ENCODE peak calls at places on chromosome 15, in four cellular contexts. C is iris pigment epithelial cell, V is H9, F is mucosa of gallbladder. K is an unnamed sample.

GRCh38 chr15:69074843-69075224 is 60.3 kb downstream of the NOX5 start:
- DNase-seq in F (no peak), C (peak), V (no peak), K (no peak)

GRCh38 chr15:34942363-34942762 is 27.2 kb downstream of the AQR start:
- DNase-seq in C (peak), V (no peak), F (no peak), K (no peak)

GRCh38 chr15:41331281-41331680 is 1.1 kb downstream of the OIP5 start:
- DNase-seq in F (no peak), C (no peak), V (no peak), K (no peak)

GRCh38 chr15:61651267-61651666 is 409.0 kb downstream of the VPS13C start:
- DNase-seq in C (no peak), F (no peak), V (no peak), K (no peak)

GRCh38 chr15:83784975-83785374 is 131.1 kb downstream of the ADAMTSL3 start:
- DNase-seq in F (no peak), C (peak), V (no peak), K (no peak)

GRCh38 chr15:48596841-48597240 is 48.7 kb downstream of the FBN1 start:
- DNase-seq in V (no peak), C (no peak), F (no peak), K (no peak)

GRCh38 chr15:46280753-46281521 is 646.1 kb downstream of the SQOR start:
- DNase-seq in F (no peak), C (no peak), V (peak), K (no peak)

GRCh38 chr15:78977591-78978347 is 32.9 kb upstream of the CTSH start:
- DNase-seq in F (no peak), V (no peak), C (no peak), K (no peak)